ENCODE peak calls at places on chromosomes 11 and 22, in nine cellular contexts. One of them, this sample, is unnamed.

GRCh38 chr22:26086359-26086758 is 82.9 kb upstream of the SEZ6L start:
- DNase-seq in thoracic aorta: no peak
- DNase-seq in fibroblast of pulmonary artery: no peak
- DNase-seq in astrocyte of the cerebellum: no peak
- DNase-seq in WTC11: no peak
- DNase-seq in ascending aorta: no peak
- DNase-seq in CD8-positive, alpha-beta T cell: no peak
- DNase-seq in spleen: no peak
- DNase-seq in GM20000: no peak
- DNase-seq in this sample: no peak

GRCh38 chr11:126736682-126737404 is 263.7 kb downstream of the KIRREL3 start:
- DNase-seq in thoracic aorta: no peak
- DNase-seq in fibroblast of pulmonary artery: no peak
- DNase-seq in astrocyte of the cerebellum: no peak
- DNase-seq in WTC11: no peak
- DNase-seq in ascending aorta: no peak
- DNase-seq in CD8-positive, alpha-beta T cell: no peak
- DNase-seq in spleen: no peak
- DNase-seq in GM20000: no peak
- DNase-seq in this sample: no peak

GRCh38 chr11:111225871-111226270 is 19.7 kb upstream of the POU2AF2 start:
- DNase-seq in thoracic aorta: no peak
- DNase-seq in fibroblast of pulmonary artery: no peak
- DNase-seq in astrocyte of the cerebellum: no peak
- DNase-seq in WTC11: no peak
- DNase-seq in ascending aorta: no peak
- DNase-seq in CD8-positive, alpha-beta T cell: no peak
- DNase-seq in spleen: no peak
- DNase-seq in GM20000: no peak
- DNase-seq in this sample: no peak

GRCh38 chr11:85748455-85748891 is 62.5 kb downstream of the SYTL2 start:
- DNase-seq in thoracic aorta: no peak
- DNase-seq in fibroblast of pulmonary artery: no peak
- DNase-seq in astrocyte of the cerebellum: no peak
- DNase-seq in WTC11: no peak
- DNase-seq in ascending aorta: no peak
- DNase-seq in CD8-positive, alpha-beta T cell: no peak
- DNase-seq in spleen: no peak
- DNase-seq in GM20000: no peak
- DNase-seq in this sample: no peak

GRCh38 chr11:65911682-65912568 is 6.9 kb downstream of the C11orf68 start:
- DNase-seq in thoracic aorta: no peak
- DNase-seq in fibroblast of pulmonary artery: peak; percentile 80
- DNase-seq in astrocyte of the cerebellum: no peak
- DNase-seq in WTC11: peak; percentile 69
- DNase-seq in ascending aorta: no peak
- DNase-seq in CD8-positive, alpha-beta T cell: no peak
- DNase-seq in spleen: no peak
- DNase-seq in GM20000: no peak
- DNase-seq in this sample: no peak

GRCh38 chr11:108934696-108935095 is 269.8 kb downstream of the DDX10 start:
- DNase-seq in thoracic aorta: no peak
- DNase-seq in fibroblast of pulmonary artery: no peak
- DNase-seq in astrocyte of the cerebellum: no peak
- DNase-seq in WTC11: no peak
- DNase-seq in ascending aorta: no peak
- DNase-seq in CD8-positive, alpha-beta T cell: no peak
- DNase-seq in spleen: no peak
- DNase-seq in GM20000: no peak
- DNase-seq in this sample: no peak

GRCh38 chr11:99973993-99974392 is 713.1 kb upstream of the ARHGAP42 start:
- DNase-seq in thoracic aorta: no peak
- DNase-seq in fibroblast of pulmonary artery: no peak
- DNase-seq in astrocyte of the cerebellum: no peak
- DNase-seq in WTC11: no peak
- DNase-seq in ascending aorta: no peak
- DNase-seq in CD8-positive, alpha-beta T cell: no peak
- DNase-seq in spleen: no peak
- DNase-seq in GM20000: no peak
- DNase-seq in this sample: no peak

GRCh38 chr11:17703951-17704350 is 15.4 kb upstream of the MYOD1 start:
- DNase-seq in thoracic aorta: no peak
- DNase-seq in fibroblast of pulmonary artery: peak; percentile 23
- DNase-seq in astrocyte of the cerebellum: no peak
- DNase-seq in WTC11: no peak
- DNase-seq in ascending aorta: no peak
- DNase-seq in CD8-positive, alpha-beta T cell: no peak
- DNase-seq in spleen: no peak
- DNase-seq in GM20000: no peak
- DNase-seq in this sample: no peak

GRCh38 chr11:75328426-75329277 is 22.8 kb downstream of the ARRB1 start:
- DNase-seq in thoracic aorta: no peak
- DNase-seq in fibroblast of pulmonary artery: peak; percentile 82
- DNase-seq in astrocyte of the cerebellum: no peak
- DNase-seq in WTC11: peak; percentile 71
- DNase-seq in ascending aorta: no peak
- DNase-seq in CD8-positive, alpha-beta T cell: peak; percentile 79
- DNase-seq in spleen: peak; percentile 83
- DNase-seq in GM20000: no peak
- DNase-seq in this sample: peak; percentile 60

GRCh38 chr11:19433791-19434190 is 193.0 kb upstream of the E2F8 start:
- DNase-seq in thoracic aorta: no peak
- DNase-seq in fibroblast of pulmonary artery: no peak
- DNase-seq in astrocyte of the cerebellum: no peak
- DNase-seq in WTC11: no peak
- DNase-seq in ascending aorta: no peak
- DNase-seq in CD8-positive, alpha-beta T cell: no peak
- DNase-seq in spleen: no peak
- DNase-seq in GM20000: no peak
- DNase-seq in this sample: no peak

GRCh38 chr11:111718436-111719325 is 47.5 kb downstream of the PPP2R1B start:
- DNase-seq in thoracic aorta: no peak
- DNase-seq in fibroblast of pulmonary artery: peak; percentile 66
- DNase-seq in astrocyte of the cerebellum: no peak
- DNase-seq in WTC11: no peak
- DNase-seq in ascending aorta: no peak
- DNase-seq in CD8-positive, alpha-beta T cell: no peak
- DNase-seq in spleen: no peak
- DNase-seq in GM20000: no peak
- DNase-seq in this sample: no peak

GRCh38 chr11:34192481-34193401 is 87.3 kb downstream of the NAT10 start:
- DNase-seq in thoracic aorta: peak; percentile 70
- DNase-seq in fibroblast of pulmonary artery: peak; percentile 88
- DNase-seq in astrocyte of the cerebellum: peak; percentile 89
- DNase-seq in WTC11: no peak
- DNase-seq in ascending aorta: peak; percentile 60
- DNase-seq in CD8-positive, alpha-beta T cell: no peak
- DNase-seq in spleen: no peak
- DNase-seq in GM20000: no peak
- DNase-seq in this sample: no peak

GRCh38 chr11:61785837-61786402 is 6.5 kb downstream of the TMEM258 start:
- DNase-seq in thoracic aorta: no peak
- DNase-seq in fibroblast of pulmonary artery: no peak
- DNase-seq in astrocyte of the cerebellum: no peak
- DNase-seq in WTC11: no peak
- DNase-seq in ascending aorta: no peak
- DNase-seq in CD8-positive, alpha-beta T cell: no peak
- DNase-seq in spleen: peak; percentile 68
- DNase-seq in GM20000: no peak
- DNase-seq in this sample: no peak

DNA sequence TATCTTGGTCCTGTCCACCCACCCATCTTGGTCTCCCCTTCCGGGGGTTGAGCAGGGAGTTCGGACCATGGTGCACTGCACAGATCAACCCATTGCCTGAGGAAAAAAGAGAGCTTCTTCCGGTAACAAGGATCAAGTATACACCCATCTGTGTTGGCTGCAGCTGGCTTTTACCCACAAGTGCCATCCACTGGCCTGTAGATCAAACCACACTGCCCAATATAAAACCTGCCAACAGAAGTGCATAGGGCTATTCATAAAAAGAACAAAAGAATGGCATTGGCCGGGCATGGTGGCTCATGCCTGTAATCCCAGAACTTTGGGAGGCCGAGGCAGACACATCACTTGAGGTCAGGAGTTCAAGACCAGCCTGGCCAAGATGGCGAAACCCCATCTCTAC is 94.5 kb downstream of the ZC3H12C start:
- DNase-seq in thoracic aorta: no peak
- DNase-seq in fibroblast of pulmonary artery: no peak
- DNase-seq in astrocyte of the cerebellum: no peak
- DNase-seq in WTC11: no peak
- DNase-seq in ascending aorta: no peak
- DNase-seq in CD8-positive, alpha-beta T cell: no peak
- DNase-seq in spleen: no peak
- DNase-seq in GM20000: no peak
- DNase-seq in this sample: no peak
- TF ChIP-seq CTCF in thoracic aorta: no peak
- TF ChIP-seq CTCF in fibroblast of pulmonary artery: no peak
- TF ChIP-seq CTCF in astrocyte of the cerebellum: no peak
- TF ChIP-seq CTCF in WTC11: no peak
- TF ChIP-seq CTCF in ascending aorta: no peak
- TF ChIP-seq CTCF in CD8-positive, alpha-beta T cell: no peak
- TF ChIP-seq CTCF in spleen: no peak
- TF ChIP-seq CTCF in GM20000: no peak
- TF ChIP-seq CTCF in this sample: no peak

GRCh38 chr11:2884424-2884815 is 1.2 kb downstream of the CDKN1C start:
- DNase-seq in thoracic aorta: no peak
- DNase-seq in fibroblast of pulmonary artery: peak; percentile 32
- DNase-seq in astrocyte of the cerebellum: no peak
- DNase-seq in WTC11: no peak
- DNase-seq in ascending aorta: no peak
- DNase-seq in CD8-positive, alpha-beta T cell: peak; percentile 18
- DNase-seq in spleen: peak; percentile 84
- DNase-seq in GM20000: no peak
- DNase-seq in this sample: no peak

GRCh38 chr11:2886191-2886894 is 768 bp upstream of the CDKN1C start:
- DNase-seq in thoracic aorta: no peak
- DNase-seq in fibroblast of pulmonary artery: peak; percentile 34
- DNase-seq in astrocyte of the cerebellum: no peak
- DNase-seq in WTC11: peak; percentile 62
- DNase-seq in ascending aorta: no peak
- DNase-seq in CD8-positive, alpha-beta T cell: peak; percentile 38
- DNase-seq in spleen: peak; percentile 91
- DNase-seq in GM20000: no peak
- DNase-seq in this sample: no peak

GRCh38 chr11:2883717-2884423 is 1.7 kb downstream of the CDKN1C start:
- DNase-seq in thoracic aorta: no peak
- DNase-seq in fibroblast of pulmonary artery: peak; percentile 33
- DNase-seq in astrocyte of the cerebellum: no peak
- DNase-seq in WTC11: no peak
- DNase-seq in ascending aorta: no peak
- DNase-seq in CD8-positive, alpha-beta T cell: no peak
- DNase-seq in spleen: no peak
- DNase-seq in GM20000: no peak
- DNase-seq in this sample: no peak

GRCh38 chr11:2885676-2886081 is at the start of gene CDKN1C:
- DNase-seq in thoracic aorta: peak; percentile 42
- DNase-seq in fibroblast of pulmonary artery: peak; percentile 83
- DNase-seq in astrocyte of the cerebellum: peak; percentile 59
- DNase-seq in WTC11: peak; percentile 83
- DNase-seq in ascending aorta: peak; percentile 61
- DNase-seq in CD8-positive, alpha-beta T cell: peak; percentile 84
- DNase-seq in spleen: peak; percentile 95
- DNase-seq in GM20000: peak; percentile 98
- DNase-seq in this sample: peak; percentile 95

GRCh38 chr11:2885017-2885675 is 429 bp downstream of the CDKN1C start:
- DNase-seq in thoracic aorta: no peak
- DNase-seq in fibroblast of pulmonary artery: peak; percentile 50
- DNase-seq in astrocyte of the cerebellum: no peak
- DNase-seq in WTC11: peak; percentile 66
- DNase-seq in ascending aorta: no peak
- DNase-seq in CD8-positive, alpha-beta T cell: peak; percentile 31
- DNase-seq in spleen: peak; percentile 91
- DNase-seq in GM20000: peak; percentile 78
- DNase-seq in this sample: peak; percentile 69
- TF ChIP-seq CTCF in thoracic aorta: peak; percentile 23
- TF ChIP-seq CTCF in fibroblast of pulmonary artery: no peak
- TF ChIP-seq CTCF in astrocyte of the cerebellum: peak; percentile 24
- TF ChIP-seq CTCF in WTC11: no peak
- TF ChIP-seq CTCF in ascending aorta: no peak
- TF ChIP-seq CTCF in CD8-positive, alpha-beta T cell: no peak
- TF ChIP-seq CTCF in spleen: peak; percentile 46
- TF ChIP-seq CTCF in GM20000: peak; percentile 19
- TF ChIP-seq CTCF in this sample: peak; percentile 34

DNA sequence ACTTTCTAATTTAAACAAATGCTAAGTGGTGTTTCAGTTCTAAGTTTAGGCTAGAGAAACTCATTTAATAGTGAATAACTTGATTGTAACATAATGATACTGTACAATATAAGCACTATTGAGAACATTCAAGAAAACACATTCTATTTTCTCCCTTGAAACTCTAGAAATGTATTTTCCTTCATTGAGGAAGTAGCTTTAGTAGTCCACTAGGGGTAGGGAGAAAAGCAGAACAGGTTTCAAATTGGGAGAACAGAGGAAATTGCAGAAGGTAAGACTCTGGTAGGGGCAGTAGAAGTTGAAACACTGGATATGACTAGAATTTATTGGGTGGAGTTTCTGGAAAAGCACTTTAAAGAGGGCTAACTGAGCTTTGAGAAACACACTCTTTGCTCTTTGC is 31.6 kb upstream of the MPPED2 start:
- DNase-seq in thoracic aorta: no peak
- DNase-seq in fibroblast of pulmonary artery: no peak
- DNase-seq in astrocyte of the cerebellum: no peak
- DNase-seq in WTC11: no peak
- DNase-seq in ascending aorta: no peak
- DNase-seq in CD8-positive, alpha-beta T cell: no peak
- DNase-seq in spleen: no peak
- DNase-seq in GM20000: no peak
- DNase-seq in this sample: no peak
- TF ChIP-seq CTCF in thoracic aorta: no peak
- TF ChIP-seq CTCF in fibroblast of pulmonary artery: no peak
- TF ChIP-seq CTCF in astrocyte of the cerebellum: no peak
- TF ChIP-seq CTCF in WTC11: no peak
- TF ChIP-seq CTCF in ascending aorta: no peak
- TF ChIP-seq CTCF in CD8-positive, alpha-beta T cell: no peak
- TF ChIP-seq CTCF in spleen: no peak
- TF ChIP-seq CTCF in GM20000: no peak
- TF ChIP-seq CTCF in this sample: no peak

DNA sequence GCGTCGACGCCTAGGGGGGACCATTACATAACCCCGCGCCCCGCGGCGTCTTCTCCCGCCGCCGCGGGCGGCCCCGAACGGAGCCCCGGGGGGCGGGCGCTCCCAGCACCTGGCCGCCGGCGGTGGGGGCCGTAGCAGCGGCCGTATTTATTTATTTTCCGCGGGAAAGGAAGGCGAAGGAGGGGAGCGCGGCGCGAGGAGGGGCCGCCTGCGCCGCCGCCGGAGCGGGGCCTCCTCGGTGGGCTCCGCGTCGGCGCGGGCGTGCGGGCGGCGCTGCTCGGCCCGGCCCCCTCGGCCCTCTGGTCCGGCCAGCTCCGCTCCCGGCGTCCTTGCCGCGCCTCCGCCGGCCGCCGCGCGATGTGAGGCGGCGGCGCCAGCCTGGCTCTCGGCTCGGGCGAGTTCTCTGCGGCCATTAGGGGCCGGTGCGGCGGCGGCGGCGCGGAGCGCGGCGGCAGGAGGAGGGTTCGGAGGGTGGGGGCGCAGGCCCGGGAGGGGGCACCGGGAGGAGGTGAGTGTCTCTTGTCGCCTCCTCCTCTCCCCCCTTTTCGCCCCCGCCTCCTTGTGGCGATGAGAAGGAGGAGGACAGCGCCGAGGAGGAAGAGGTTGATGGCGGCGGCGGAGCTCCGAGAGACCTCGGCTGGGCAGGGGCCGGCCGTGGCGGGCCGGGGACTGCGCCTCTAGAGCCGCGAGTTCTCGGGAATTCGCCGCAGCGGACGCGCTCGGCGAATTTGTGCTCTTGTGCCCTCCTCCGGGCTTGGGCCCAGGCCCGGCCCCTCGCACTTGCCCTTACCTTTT is at the start of gene EP300:
- DNase-seq in thoracic aorta: peak; percentile 54
- DNase-seq in fibroblast of pulmonary artery: peak; percentile 71
- DNase-seq in astrocyte of the cerebellum: peak; percentile 28
- DNase-seq in WTC11: peak; percentile 69
- DNase-seq in ascending aorta: peak; percentile 73
- DNase-seq in CD8-positive, alpha-beta T cell: peak; percentile 92
- DNase-seq in spleen: peak; percentile 98
- DNase-seq in GM20000: peak; percentile 91
- DNase-seq in this sample: peak; percentile 88
- TF ChIP-seq CTCF in thoracic aorta: peak; percentile 30
- TF ChIP-seq CTCF in fibroblast of pulmonary artery: peak; percentile 8
- TF ChIP-seq CTCF in astrocyte of the cerebellum: peak; percentile 22
- TF ChIP-seq CTCF in WTC11: no peak
- TF ChIP-seq CTCF in ascending aorta: peak; percentile 27
- TF ChIP-seq CTCF in CD8-positive, alpha-beta T cell: no peak
- TF ChIP-seq CTCF in spleen: peak; percentile 63
- TF ChIP-seq CTCF in GM20000: no peak
- TF ChIP-seq CTCF in this sample: no peak